ENCODE peak calls at places on chromosomes 16 and 17, in five cellular contexts. One of them, this sample, is unnamed. For H3K4me1, the result is how much of the 10 kb centered on the place peaks cover.

GRCh38 chr17:81188491-81188840 is 22.4 kb upstream of the AATK start:
- DNase-seq in breast epithelium: no peak
- DNase-seq in OCI-LY7: no peak
- DNase-seq in thyroid gland: no peak
- DNase-seq in Panc1: no peak
- DNase-seq in this sample: no peak

GRCh38 chr16:71626018-71626857 is at the start of gene MARVELD3:
- DNase-seq in breast epithelium: peak
- DNase-seq in OCI-LY7: no peak
- DNase-seq in thyroid gland: peak
- DNase-seq in Panc1: no peak
- DNase-seq in this sample: no peak

GRCh38 chr17:66548158-66548557 is 245.7 kb downstream of the PRKCA start:
- DNase-seq in breast epithelium: no peak
- DNase-seq in OCI-LY7: no peak
- DNase-seq in thyroid gland: no peak
- DNase-seq in Panc1: no peak
- DNase-seq in this sample: no peak

GRCh38 chr17:77312786-77313599 is 172.2 kb downstream of the SEC14L1 start:
- DNase-seq in breast epithelium: peak
- DNase-seq in OCI-LY7: no peak
- DNase-seq in thyroid gland: peak
- DNase-seq in Panc1: no peak
- DNase-seq in this sample: no peak

GRCh38 chr16:66115373-66115772 is 251.1 kb upstream of the CDH5 start:
- DNase-seq in breast epithelium: no peak
- DNase-seq in OCI-LY7: no peak
- DNase-seq in thyroid gland: no peak
- DNase-seq in Panc1: no peak
- DNase-seq in this sample: no peak

GRCh38 chr17:71287246-71287828 is 833.5 kb upstream of the SOX9 start:
- DNase-seq in breast epithelium: no peak
- DNase-seq in OCI-LY7: no peak
- DNase-seq in thyroid gland: peak
- DNase-seq in Panc1: no peak
- DNase-seq in this sample: no peak

GRCh38 chr17:19753661-19754463 is 5.8 kb upstream of the ALDH3A1 start:
- DNase-seq in breast epithelium: peak
- DNase-seq in OCI-LY7: no peak
- DNase-seq in thyroid gland: peak
- DNase-seq in Panc1: no peak
- DNase-seq in this sample: no peak

GRCh38 chr16:70529051-70529777 is 5.6 kb downstream of the SF3B3 start:
- DNase-seq in breast epithelium: no peak
- DNase-seq in OCI-LY7: peak
- DNase-seq in thyroid gland: no peak
- DNase-seq in Panc1: no peak
- DNase-seq in this sample: no peak

GRCh38 chr16:83513006-83513755 is 294.6 kb upstream of the HSBP1 start:
- DNase-seq in breast epithelium: no peak
- DNase-seq in OCI-LY7: no peak
- DNase-seq in thyroid gland: no peak
- DNase-seq in Panc1: no peak
- DNase-seq in this sample: no peak

GRCh38 chr17:5500247-5500803 is 14.0 kb downstream of the MIS12 start:
- DNase-seq in breast epithelium: no peak
- DNase-seq in OCI-LY7: no peak
- DNase-seq in thyroid gland: no peak
- DNase-seq in Panc1: no peak
- DNase-seq in this sample: no peak

GRCh38 chr17:2723505-2723996 is 12.0 kb upstream of the CLUH start:
- DNase-seq in breast epithelium: no peak
- DNase-seq in OCI-LY7: no peak
- DNase-seq in thyroid gland: no peak
- DNase-seq in Panc1: no peak
- DNase-seq in this sample: no peak

GRCh38 chr17:82492647-82493516 is 26.6 kb upstream of the FOXK2 start:
- DNase-seq in breast epithelium: no peak
- DNase-seq in OCI-LY7: no peak
- DNase-seq in thyroid gland: no peak
- DNase-seq in Panc1: no peak
- DNase-seq in this sample: no peak

GRCh38 chr17:41665566-41666335 is 22.9 kb upstream of the EIF1 start:
- DNase-seq in breast epithelium: peak
- DNase-seq in OCI-LY7: peak
- DNase-seq in thyroid gland: peak
- DNase-seq in Panc1: no peak
- DNase-seq in this sample: peak

GRCh38 chr17:39227364-39227919 is 1.7 kb upstream of the STAC2 start:
- DNase-seq in breast epithelium: no peak
- DNase-seq in OCI-LY7: no peak
- DNase-seq in thyroid gland: no peak
- DNase-seq in Panc1: no peak
- DNase-seq in this sample: no peak

GRCh38 chr17:36703860-36704266 is 102.5 kb downstream of the MRM1 start:
- DNase-seq in breast epithelium: no peak
- DNase-seq in OCI-LY7: peak
- DNase-seq in thyroid gland: peak
- DNase-seq in Panc1: no peak
- DNase-seq in this sample: no peak

GRCh38 chr17:40018211-40019121 is 3.2 kb downstream of the CSF3 start:
- DNase-seq in breast epithelium: no peak
- DNase-seq in OCI-LY7: no peak
- DNase-seq in thyroid gland: no peak
- DNase-seq in Panc1: no peak
- DNase-seq in this sample: no peak

GRCh38 chr16:89230210-89230609 is 12.7 kb downstream of the ZNF778 start:
- DNase-seq in breast epithelium: no peak
- DNase-seq in OCI-LY7: no peak
- DNase-seq in thyroid gland: no peak
- DNase-seq in Panc1: no peak
- DNase-seq in this sample: no peak

GRCh38 chr17:37478187-37478586 is 11.5 kb upstream of the DUSP14 start:
- DNase-seq in breast epithelium: no peak
- DNase-seq in OCI-LY7: no peak
- DNase-seq in thyroid gland: peak
- DNase-seq in Panc1: no peak
- DNase-seq in this sample: no peak

GRCh38 chr17:36755586-36755985 is 154.2 kb downstream of the MRM1 start:
- DNase-seq in breast epithelium: no peak
- DNase-seq in OCI-LY7: peak
- DNase-seq in thyroid gland: no peak
- DNase-seq in Panc1: no peak
- DNase-seq in this sample: no peak

GRCh38 chr16:19406891-19407491 is 10.7 kb upstream of the TMC5 start:
- DNase-seq in breast epithelium: no peak
- DNase-seq in OCI-LY7: no peak
- DNase-seq in thyroid gland: no peak
- DNase-seq in Panc1: no peak
- DNase-seq in this sample: no peak

GRCh38 chr17:68260051-68260762 is 12.4 kb downstream of the AMZ2 start:
- DNase-seq in breast epithelium: no peak
- DNase-seq in OCI-LY7: no peak
- DNase-seq in thyroid gland: peak
- DNase-seq in Panc1: no peak
- DNase-seq in this sample: no peak

DNA sequence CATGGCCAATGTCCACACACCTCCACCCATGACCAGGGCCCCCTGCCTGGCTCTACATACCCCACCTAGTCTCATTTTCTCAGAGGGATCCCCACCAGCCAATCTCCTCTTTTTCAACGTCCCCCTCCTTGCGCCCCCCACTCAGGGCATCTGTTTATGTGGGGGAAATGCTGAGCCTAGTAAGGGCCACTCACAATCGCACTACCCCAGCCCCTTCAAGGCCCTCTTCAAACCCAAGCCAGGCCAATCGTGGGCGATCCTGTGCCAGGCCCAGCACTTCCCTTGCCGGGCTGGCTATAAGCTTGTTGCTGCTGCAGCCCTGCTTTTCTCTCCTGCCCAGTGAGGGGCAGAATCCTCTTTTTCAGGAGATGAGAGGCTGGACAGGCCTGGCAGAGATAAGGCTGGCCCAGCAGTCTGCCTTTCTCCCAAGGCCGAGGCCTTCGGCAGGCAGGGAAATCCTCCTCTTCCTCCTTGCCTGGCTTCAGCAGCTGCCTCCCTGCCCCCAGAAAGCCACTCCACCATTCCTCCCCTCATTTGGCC is 16.1 kb downstream of the HSD11B2 start:
- DNase-seq in breast epithelium: no peak
- DNase-seq in OCI-LY7: no peak
- DNase-seq in thyroid gland: no peak
- DNase-seq in Panc1: no peak
- DNase-seq in this sample: no peak
- H3K4me1 ChIP-seq in breast epithelium: under half
- H3K4me1 ChIP-seq in OCI-LY7: under half
- H3K4me1 ChIP-seq in thyroid gland: half or more
- H3K4me1 ChIP-seq in Panc1: under half
- H3K4me1 ChIP-seq in this sample: half or more

DNA sequence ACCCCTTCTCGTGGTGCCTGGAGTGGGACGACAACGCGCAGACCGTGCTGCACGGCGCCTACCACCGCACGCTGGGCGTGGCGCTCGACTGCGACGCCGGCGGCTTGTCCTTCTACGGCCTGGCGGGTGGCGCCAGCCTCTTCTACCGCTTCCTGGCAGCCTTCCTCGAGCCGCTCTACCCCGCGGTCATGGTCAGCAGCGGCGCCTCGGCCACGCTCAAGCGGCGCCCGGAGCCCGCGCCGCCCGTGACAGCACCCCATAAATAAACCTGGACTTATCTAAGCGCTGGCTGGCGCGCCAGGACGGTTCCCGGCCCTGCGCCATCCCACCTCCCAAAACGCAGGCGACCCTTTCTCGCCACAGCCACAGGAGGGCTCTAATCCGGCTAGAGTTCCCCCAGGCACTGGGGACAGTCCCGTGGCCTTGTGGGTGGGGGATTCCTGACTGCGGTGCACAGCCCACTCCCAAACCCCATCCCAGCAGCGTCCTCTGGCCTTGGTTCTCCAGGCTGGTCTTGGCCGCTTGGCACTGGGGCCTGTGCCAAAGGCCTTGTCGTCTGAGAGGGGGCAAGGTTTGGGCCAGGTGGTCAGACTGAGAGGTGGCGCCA is 10.2 kb upstream of the SLC16A5 start:
- DNase-seq in breast epithelium: peak
- DNase-seq in OCI-LY7: peak
- DNase-seq in thyroid gland: peak
- DNase-seq in Panc1: no peak
- DNase-seq in this sample: no peak
- TF ChIP-seq CTCF in breast epithelium: peak
- TF ChIP-seq CTCF in OCI-LY7: peak
- TF ChIP-seq CTCF in thyroid gland: no peak
- TF ChIP-seq CTCF in Panc1: no peak
- TF ChIP-seq CTCF in this sample: no peak

GRCh38 chr17:78411241-78411855 is 32.9 kb downstream of the PGS1 start:
- DNase-seq in breast epithelium: no peak
- DNase-seq in OCI-LY7: no peak
- DNase-seq in thyroid gland: no peak
- DNase-seq in Panc1: no peak
- DNase-seq in this sample: no peak

GRCh38 chr17:78406396-78406795 is 27.9 kb downstream of the PGS1 start:
- DNase-seq in breast epithelium: no peak
- DNase-seq in OCI-LY7: no peak
- DNase-seq in thyroid gland: no peak
- DNase-seq in Panc1: no peak
- DNase-seq in this sample: no peak

GRCh38 chr17:78407387-78407990 is 29.0 kb downstream of the PGS1 start:
- DNase-seq in breast epithelium: no peak
- DNase-seq in OCI-LY7: no peak
- DNase-seq in thyroid gland: peak
- DNase-seq in Panc1: no peak
- DNase-seq in this sample: no peak

GRCh38 chr17:78408476-78409020 is 30.1 kb downstream of the PGS1 start:
- DNase-seq in breast epithelium: no peak
- DNase-seq in OCI-LY7: no peak
- DNase-seq in thyroid gland: no peak
- DNase-seq in Panc1: no peak
- DNase-seq in this sample: no peak

GRCh38 chr17:78409191-78409621 is 30.8 kb downstream of the PGS1 start:
- DNase-seq in breast epithelium: no peak
- DNase-seq in OCI-LY7: no peak
- DNase-seq in thyroid gland: no peak
- DNase-seq in Panc1: no peak
- DNase-seq in this sample: no peak
- H3K4me1 ChIP-seq in breast epithelium: under half
- H3K4me1 ChIP-seq in OCI-LY7: under half
- H3K4me1 ChIP-seq in thyroid gland: under half
- H3K4me1 ChIP-seq in Panc1: under half
- H3K4me1 ChIP-seq in this sample: under half

GRCh38 chr17:28554565-28554964 is 2.1 kb upstream of the UNC119 start:
- DNase-seq in breast epithelium: no peak
- DNase-seq in OCI-LY7: no peak
- DNase-seq in thyroid gland: no peak
- DNase-seq in Panc1: no peak
- DNase-seq in this sample: no peak

GRCh38 chr17:28551421-28552186 is 820 bp downstream of the UNC119 start:
- DNase-seq in breast epithelium: no peak
- DNase-seq in OCI-LY7: no peak
- DNase-seq in thyroid gland: no peak
- DNase-seq in Panc1: no peak
- DNase-seq in this sample: no peak

GRCh38 chr17:28553000-28553505 is 629 bp upstream of the UNC119 start:
- DNase-seq in breast epithelium: no peak
- DNase-seq in OCI-LY7: no peak
- DNase-seq in thyroid gland: no peak
- DNase-seq in Panc1: no peak
- DNase-seq in this sample: no peak

GRCh38 chr17:28550858-28551257 is 1.6 kb downstream of the UNC119 start:
- DNase-seq in breast epithelium: no peak
- DNase-seq in OCI-LY7: no peak
- DNase-seq in thyroid gland: no peak
- DNase-seq in Panc1: no peak
- DNase-seq in this sample: no peak

DNA sequence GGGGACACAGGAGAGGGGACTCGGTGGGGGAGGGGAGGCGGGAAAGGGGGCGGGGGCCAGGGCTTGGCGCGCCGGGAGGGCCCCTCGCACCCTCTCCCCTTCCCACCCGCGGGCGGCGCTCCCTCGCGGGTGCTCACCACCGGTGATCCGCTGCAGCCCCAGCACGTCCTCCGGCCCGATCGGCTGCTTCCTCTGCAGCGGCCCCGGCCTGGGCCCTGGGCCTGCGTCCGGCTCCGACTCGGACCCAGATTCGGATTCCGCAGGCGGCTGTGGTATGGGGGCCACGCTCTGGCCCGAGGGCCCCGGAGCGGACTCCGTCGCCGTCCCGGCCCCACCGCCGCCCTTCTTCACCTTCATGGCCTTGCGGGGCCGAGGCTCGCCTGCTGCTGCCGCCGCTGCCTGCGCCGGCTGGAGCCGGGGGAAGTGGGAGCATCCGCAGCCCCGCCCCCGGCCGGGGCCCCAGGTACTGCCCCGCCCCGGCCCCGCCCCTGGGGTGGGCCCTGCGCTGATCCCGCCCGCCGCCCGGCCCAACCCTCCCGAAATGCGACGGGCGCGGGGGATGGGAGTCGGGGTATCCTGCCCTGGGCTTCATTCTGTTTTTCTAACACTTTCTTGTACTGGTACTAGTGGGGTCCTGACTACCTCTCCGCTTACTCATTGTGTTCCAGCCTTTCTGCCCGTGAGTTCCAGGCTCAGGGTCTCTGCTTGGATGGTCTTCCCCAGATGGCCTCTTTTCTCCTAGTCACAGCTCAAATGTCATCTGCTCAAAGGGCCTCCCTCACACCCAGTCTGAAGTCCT is at the start of gene UNC119:
- DNase-seq in breast epithelium: peak
- DNase-seq in OCI-LY7: peak
- DNase-seq in thyroid gland: peak
- DNase-seq in Panc1: no peak
- DNase-seq in this sample: no peak
- TF ChIP-seq CTCF in breast epithelium: no peak
- TF ChIP-seq CTCF in OCI-LY7: no peak
- TF ChIP-seq CTCF in thyroid gland: no peak
- TF ChIP-seq CTCF in Panc1: no peak
- TF ChIP-seq CTCF in this sample: no peak